ENCODE peak calls at places on chromosomes 3 and 15, in six cellular contexts. E is activated T-cell treated with anti-CD3 and anti-CD28 coated beads for 4 hours; A is stimulated activated CD4-positive, alpha-beta T cell treated with anti-CD3 and anti-CD28 coated beads, Interleukin-1b, Interleukin-23, amount 100 ng/mL, for 24 hours; P is T-helper 17 cell; I is stimulated activated CD8-positive, alpha-beta memory T cell treated with anti-CD3 and anti-CD28 coated beads, Interleukin-4, amount 100 ng/mL, for 4 hours; N is colonic mucosa. K is an unnamed sample.

GRCh38 chr3:172194702-172195392 is 155.5 kb downstream of the FNDC3B start:
- DNase-seq in I (no peak), P (no peak), A (no peak), E (no peak), N (no peak), K (no peak)

GRCh38 chr3:148957586-148957985 is 33.8 kb upstream of the GYG1 start:
- DNase-seq in I (no peak), N (no peak), P (no peak), A (no peak), E (no peak), K (no peak)

GRCh38 chr3:29279276-29279675 is 1.6 kb upstream of the RBMS3 start:
- DNase-seq in A (no peak), I (no peak), E (no peak), N (no peak), P (no peak), K (no peak)

GRCh38 chr15:71306538-71306937 is 191.3 kb downstream of the THSD4 start:
- DNase-seq in N (no peak), E (no peak), A (no peak), I (no peak), P (no peak), K (no peak)

GRCh38 chr3:46868301-46868700 is 5.1 kb upstream of the MYL3 start:
- DNase-seq in E (no peak), N (no peak), I (no peak), P (no peak), A (no peak), K (no peak)

GRCh38 chr3:193940526-193940925 is 195.4 kb upstream of the HES1 start:
- DNase-seq in N (no peak), E (no peak), A (no peak), I (no peak), P (no peak), K (no peak)

GRCh38 chr3:148223266-148223665 is 474.4 kb upstream of the AGTR1 start:
- DNase-seq in E (no peak), P (no peak), I (no peak), A (no peak), N (no peak), K (no peak)

GRCh38 chr3:76083992-76084391 is 298.6 kb upstream of the ZNF717 start:
- DNase-seq in N (no peak), I (no peak), P (no peak), E (no peak), A (no peak), K (no peak)

GRCh38 chr15:83285979-83286553 is 1.6 kb upstream of the BNC1 start:
- DNase-seq in E (no peak), P (no peak), N (no peak), A (no peak), I (no peak), K (no peak)

GRCh38 chr15:91950631-91951384 is 97.3 kb downstream of the SLCO3A1 start:
- DNase-seq in A (no peak), P (no peak), E (no peak), N (no peak), I (no peak), K (no peak)

GRCh38 chr15:86555939-86556725 is 476.5 kb downstream of the AGBL1 start:
- DNase-seq in E (no peak), I (no peak), A (no peak), P (no peak), N (no peak), K (no peak)

GRCh38 chr3:51703026-51703775 is 3.7 kb upstream of the GRM2 start:
- DNase-seq in I (no peak), N (no peak), E (no peak), P (no peak), A (no peak), K (no peak)

GRCh38 chr15:27271258-27271657 is 300.3 kb downstream of the GABRG3 start:
- DNase-seq in I (no peak), A (no peak), P (no peak), E (no peak), N (no peak), K (no peak)

GRCh38 chr3:52233968-52234367 is 5.0 kb downstream of the TWF2 start:
- DNase-seq in N (no peak), P (no peak), A (no peak), E (no peak), I (no peak), K (no peak)

GRCh38 chr3:161890147-161890625 is 393.6 kb downstream of the OTOL1 start:
- DNase-seq in P (no peak), E (no peak), I (no peak), N (no peak), A (no peak), K (peak; percentile 4)

GRCh38 chr15:69823223-69823907 is 274.4 kb downstream of the TLE3 start:
- DNase-seq in I (no peak), A (no peak), E (no peak), N (no peak), P (no peak), K (peak; percentile 46)

GRCh38 chr3:196162679-196163078 is 48.5 kb downstream of the ZDHHC19 start:
- DNase-seq in A (no peak), E (no peak), I (no peak), N (no peak), P (no peak), K (no peak)

GRCh38 chr3:136733317-136733833 is 18.8 kb downstream of the STAG1 start:
- DNase-seq in I (no peak), N (no peak), A (no peak), E (no peak), P (no peak), K (no peak)

GRCh38 chr3:185401319-185401955 is 38.5 kb downstream of the MAP3K13 start:
- DNase-seq in I (no peak), N (no peak), E (no peak), P (no peak), A (no peak), K (no peak)

GRCh38 chr3:171055336-171056178 is 29.0 kb upstream of the SLC2A2 start:
- DNase-seq in N (no peak), A (no peak), I (no peak), P (no peak), E (no peak), K (no peak)

GRCh38 chr15:41544650-41545015 is 576 bp upstream of the RPAP1 start:
- DNase-seq in E (no peak), I (no peak), N (peak; percentile 21), P (no peak), A (no peak), K (no peak)

GRCh38 chr3:42498034-42498433 is 4.4 kb upstream of the VIPR1 start:
- DNase-seq in N (peak; percentile 8), P (no peak), A (no peak), E (no peak), I (no peak), K (no peak)

GRCh38 chr3:141998674-141999290 is 122.3 kb downstream of the ATP1B3 start:
- DNase-seq in E (no peak), P (no peak), N (no peak), I (no peak), A (no peak), K (no peak)

GRCh38 chr3:65836047-65836446 is 202.7 kb downstream of the MAGI1 start:
- DNase-seq in P (no peak), A (no peak), N (no peak), E (no peak), I (no peak), K (no peak)

GRCh38 chr15:95874625-95875024 is 455.9 kb upstream of the NR2F2 start:
- DNase-seq in P (no peak), I (no peak), A (no peak), E (no peak), N (no peak), K (no peak)

GRCh38 chr3:33035596-33035995 is 61.4 kb downstream of the GLB1 start:
- DNase-seq in N (no peak), A (no peak), E (no peak), P (no peak), I (no peak), K (no peak)

GRCh38 chr15:81080946-81081345 is 53.1 kb upstream of the CFAP161 start:
- DNase-seq in N (no peak), P (no peak), I (no peak), E (no peak), A (no peak), K (no peak)

GRCh38 chr15:60328852-60329443 is 68.8 kb downstream of the ANXA2 start:
- DNase-seq in I (no peak), P (no peak), E (no peak), N (no peak), A (peak; percentile 2), K (peak; percentile 12)

GRCh38 chr3:134081211-134081610 is 51.5 kb upstream of the SLCO2A1 start:
- DNase-seq in A (no peak), P (no peak), N (no peak), E (no peak), I (no peak), K (no peak)

GRCh38 chr15:42490743-42491539 is at the start of gene ZNF106:
- DNase-seq in P (peak; percentile 82), A (peak; percentile 59), I (peak; percentile 63), N (peak; percentile 90), E (peak; percentile 77), K (peak; percentile 89)

GRCh38 chr3:14765576-14766427 is 53.0 kb upstream of the FGD5 start:
- DNase-seq in I (no peak), A (no peak), N (no peak), P (no peak), E (no peak), K (no peak)

GRCh38 chr3:108127301-108127988 is 36.6 kb upstream of the CD47 start:
- DNase-seq in P (no peak), A (no peak), N (no peak), I (peak; percentile 41), E (peak; percentile 59), K (no peak)

GRCh38 chr3:70090322-70090913 is 90.9 kb downstream of the SAMMSON start:
- DNase-seq in A (no peak), P (no peak), I (no peak), N (no peak), E (no peak), K (no peak)

GRCh38 chr3:18772699-18773305 is 347.7 kb upstream of the SATB1 start:
- DNase-seq in A (no peak), E (no peak), N (no peak), P (no peak), I (no peak), K (no peak)

K was measured in SJCRH30.